ENCODE peak calls at places on chromosomes 5 and 9, in six cellular contexts. O is MG63; R is AG09309; N is NCI-H187 treated with DMSO at 0.1 percent for 48 hours; U is amniotic stem cell; M is stimulated activated CD4-positive, alpha-beta T cell treated with anti-CD3 and anti-CD28 coated beads, Interleukin-2, amount 100 ng/mL, for 48 hours. Z is an unnamed sample.

GRCh38 chr9:37295178-37295577 is 127.3 kb upstream of the GRHPR start:
- DNase-seq in R (no peak), M (no peak), O (no peak), N (no peak), U (no peak), Z (no peak)

GRCh38 chr5:40240111-40240510 is 439.6 kb upstream of the PTGER4 start:
- DNase-seq in U (no peak), R (no peak), M (peak), N (no peak), O (peak), Z (no peak)

GRCh38 chr9:35108946-35109575 is 6.1 kb upstream of the STOML2 start:
- DNase-seq in R (no peak), U (no peak), M (no peak), O (no peak), N (no peak), Z (no peak)

GRCh38 chr9:93898502-93899426 is 56.4 kb downstream of the BARX1 start:
- DNase-seq in N (no peak), R (no peak), U (no peak), O (no peak), M (no peak), Z (no peak)

GRCh38 chr9:93952784-93953491 is 2.2 kb downstream of the BARX1 start:
- DNase-seq in M (no peak), R (no peak), N (no peak), U (no peak), O (no peak), Z (no peak)

GRCh38 chr9:73869261-73869660 is 627.9 kb upstream of the RORB start:
- DNase-seq in R (peak), M (peak), N (peak), U (peak), O (peak), Z (no peak)

GRCh38 chr5:38719916-38720315 is 125.9 kb upstream of the OSMR start:
- DNase-seq in R (peak), U (no peak), O (peak), N (no peak), M (no peak), Z (no peak)

GRCh38 chr5:117188207-117188606 is 613.6 kb upstream of the SEMA6A start:
- DNase-seq in U (no peak), M (no peak), R (no peak), O (no peak), N (no peak), Z (no peak)

GRCh38 chr5:149435015-149435376 is 55.9 kb upstream of the IL17B start:
- DNase-seq in M (no peak), N (no peak), U (no peak), R (no peak), O (no peak), Z (no peak)

GRCh38 chr5:65482727-65483473 is 1.2 kb upstream of the ADAMTS6 start:
- DNase-seq in O (peak), M (no peak), N (no peak), U (peak), R (no peak), Z (no peak)

GRCh38 chr9:130432362-130432761 is 12.4 kb upstream of the ASS1 start:
- DNase-seq in O (no peak), R (no peak), M (no peak), N (no peak), U (no peak), Z (no peak)

GRCh38 chr5:110361501-110361900 is 365.0 kb downstream of the TMEM232 start:
- DNase-seq in M (no peak), U (no peak), N (no peak), O (peak), R (no peak), Z (no peak)

GRCh38 chr9:112200699-112201098 is 25.6 kb upstream of the SUSD1 start:
- DNase-seq in O (no peak), U (no peak), N (no peak), R (no peak), M (no peak), Z (no peak)

GRCh38 chr5:134432677-134433359 is 21.1 kb upstream of the CDKN2AIPNL start:
- DNase-seq in O (no peak), N (no peak), U (no peak), R (no peak), M (no peak), Z (no peak)

GRCh38 chr5:172870261-172870806 is 36.3 kb downstream of the ERGIC1 start:
- DNase-seq in O (peak), M (no peak), U (peak), N (no peak), R (peak), Z (no peak)

GRCh38 chr9:93012998-93013855 is 45.3 kb upstream of the SUSD3 start:
- DNase-seq in O (no peak), N (no peak), M (no peak), R (no peak), U (no peak), Z (no peak)

GRCh38 chr9:133953976-133954709 is 38.0 kb downstream of the VAV2 start:
- DNase-seq in M (no peak), N (no peak), R (no peak), O (no peak), U (no peak), Z (no peak)

GRCh38 chr5:133944263-133945230 is 23.9 kb downstream of the C5orf15 start:
- DNase-seq in R (no peak), U (no peak), N (no peak), O (peak), M (peak), Z (no peak)

GRCh38 chr5:124001216-124001615 is 489.2 kb downstream of the CSNK1G3 start:
- DNase-seq in O (no peak), M (no peak), U (no peak), N (no peak), R (no peak), Z (no peak)

GRCh38 chr5:102664946-102665345 is 90.2 kb upstream of the PAM start:
- DNase-seq in R (no peak), N (no peak), O (no peak), U (no peak), M (no peak), Z (no peak)

GRCh38 chr9:88777498-88778312 is 213.6 kb upstream of the S1PR3 start:
- DNase-seq in R (no peak), O (peak), U (no peak), M (no peak), N (no peak), Z (no peak)

GRCh38 chr5:67416133-67416937 is 219.7 kb upstream of the CD180 start:
- DNase-seq in M (no peak), O (no peak), U (no peak), N (no peak), R (no peak), Z (no peak)

GRCh38 chr5:96714951-96715451 is 52.8 kb downstream of the CAST start:
- DNase-seq in R (peak), N (no peak), O (no peak), M (no peak), U (no peak), Z (no peak)